ENCODE peak calls at places on chromosomes 6 and 20, in seven cellular contexts. J is K562, P is IMR-90, Y is GM23338, C is fibroblast of lung, H is PC-9, R is neural progenitor cell. L is an unnamed sample.
A peak's percentile ranks its signal among the peaks of the same experiment; 100 is the strongest.

GRCh38 chr6:18237167-18237566 is 27.2 kb downstream of the DEK start:
- DNase-seq in J (no peak), Y (no peak), C (no peak), H (no peak), P (no peak), R (no peak), L (no peak)

GRCh38 chr6:52616271-52616670 is 39.4 kb upstream of the TRAM2 start:
- DNase-seq in Y (no peak), J (no peak), R (no peak), H (no peak), C (peak; percentile 70), P (no peak), L (no peak)

GRCh38 chr20:37251836-37252477 is 9.7 kb downstream of the GHRH start:
- DNase-seq in J (no peak), Y (peak; percentile 66), C (no peak), H (no peak), R (peak; percentile 91), P (no peak), L (no peak)

GRCh38 chr6:111480988-111481830 is 1.8 kb downstream of the REV3L start:
- DNase-seq in J (no peak), P (peak; percentile 30), Y (no peak), H (no peak), C (peak; percentile 39), R (no peak), L (no peak)

GRCh38 chr6:135586844-135587243 is 89.3 kb upstream of the AHI1 start:
- DNase-seq in R (no peak), Y (no peak), J (no peak), H (no peak), C (peak; percentile 95), P (peak; percentile 47), L (no peak)

GRCh38 chr6:187252-187840 is 104.9 kb upstream of the DUSP22 start:
- DNase-seq in C (no peak), R (peak; percentile 13), P (no peak), H (no peak), Y (no peak), J (no peak), L (no peak)

GRCh38 chr20:56628873-56629463 is at the start of gene TFAP2C:
- DNase-seq in J (peak; percentile 89), R (peak; percentile 82), H (peak; percentile 92), Y (peak; percentile 85), C (peak; percentile 52), P (no peak), L (no peak)

GRCh38 chr20:39259010-39259803 is 297.1 kb downstream of the DHX35 start:
- DNase-seq in R (no peak), P (no peak), C (no peak), Y (no peak), H (no peak), J (no peak), L (peak; percentile 80)

GRCh38 chr6:168157272-168158007 is 78.4 kb upstream of the FRMD1 start:
- DNase-seq in H (no peak), J (no peak), C (peak; percentile 89), Y (peak; percentile 35), R (peak; percentile 36), P (peak; percentile 78), L (no peak)

GRCh38 chr6:99467509-99468106 is 42.5 kb upstream of the PNISR start:
- DNase-seq in R (peak; percentile 34), P (peak; percentile 32), Y (peak; percentile 47), H (no peak), J (peak; percentile 23), C (peak; percentile 10), L (no peak)

GRCh38 chr20:54534101-54534500 is 58.7 kb downstream of the DOK5 start:
- DNase-seq in Y (no peak), J (no peak), C (no peak), R (no peak), H (no peak), P (no peak), L (no peak)

GRCh38 chr6:33104893-33105292 is 29.1 kb downstream of the HLA-DPB1 start:
- DNase-seq in Y (no peak), R (no peak), P (no peak), C (no peak), H (no peak), J (no peak), L (no peak)

GRCh38 chr20:53829086-53829703 is 235.6 kb upstream of the ZNF217 start:
- DNase-seq in R (no peak), Y (no peak), C (peak; percentile 97), H (peak; percentile 48), J (peak; percentile 36), P (peak; percentile 97), L (no peak)

GRCh38 chr20:18983796-18984195 is 170.2 kb downstream of the SCP2D1 start:
- DNase-seq in J (no peak), H (no peak), C (no peak), R (no peak), Y (no peak), P (no peak), L (no peak)

GRCh38 chr6:99132026-99132425 is 184.3 kb upstream of the FBXL4 start:
- DNase-seq in P (no peak), J (no peak), C (peak; percentile 57), Y (no peak), R (no peak), H (no peak), L (no peak)

GRCh38 chr6:163756079-163756478 is 341.6 kb downstream of the QKI start:
- DNase-seq in R (no peak), C (no peak), P (peak; percentile 21), J (no peak), Y (no peak), H (no peak), L (no peak)

GRCh38 chr20:37323985-37324384 is 22.0 kb upstream of the SRC start:
- DNase-seq in Y (no peak), C (peak; percentile 88), R (no peak), J (no peak), P (peak; percentile 92), H (no peak), L (no peak)

GRCh38 chr6:5994234-5994998 is 12.3 kb downstream of the NRN1 start:
- DNase-seq in P (no peak), J (no peak), C (no peak), Y (peak; percentile 70), R (peak; percentile 50), H (no peak), L (no peak)

GRCh38 chr6:150269857-150270223 is 99.0 kb upstream of the IYD start:
- DNase-seq in J (peak; percentile 81), P (peak; percentile 36), R (no peak), Y (no peak), H (peak; percentile 58), C (peak; percentile 96), L (no peak)

GRCh38 chr6:118876814-118877213 is 17.1 kb upstream of the ASF1A start:
- DNase-seq in P (peak; percentile 85), C (peak; percentile 83), R (no peak), Y (no peak), H (no peak), J (no peak), L (no peak)

GRCh38 chr20:62829231-62830230 is 12.7 kb downstream of the COL9A3 start:
- DNase-seq in J (no peak), R (no peak), C (no peak), Y (no peak), H (no peak), P (no peak), L (no peak)

GRCh38 chr6:138226701-138227315 is 8.5 kb upstream of the PBOV1 start:
- DNase-seq in R (no peak), J (no peak), H (no peak), Y (no peak), P (no peak), C (no peak), L (no peak)

GRCh38 chr20:15900443-15900842 is 672.8 kb downstream of the KIF16B start:
- DNase-seq in Y (no peak), C (peak; percentile 5), J (no peak), H (no peak), R (no peak), P (no peak), L (no peak)

DNA sequence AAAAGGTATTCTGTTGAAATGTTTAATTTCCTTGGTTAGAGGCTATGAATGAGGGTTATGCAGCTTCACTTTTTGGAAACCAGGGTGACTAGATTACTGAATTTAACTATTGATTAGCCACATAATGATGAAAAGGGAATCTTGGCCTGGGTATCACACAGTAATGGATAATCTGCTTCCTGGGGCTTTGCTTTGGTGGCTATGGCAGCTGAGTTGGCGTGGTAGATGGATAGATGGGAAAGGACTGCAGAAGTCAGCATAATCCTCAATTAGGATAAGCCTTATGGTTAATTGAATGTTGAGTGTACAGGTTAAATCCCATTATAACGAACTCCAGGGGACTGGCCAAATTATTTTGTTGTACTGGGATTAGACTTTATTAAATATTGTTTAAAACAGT is 5.2 kb downstream of the NCOA3 start:
- DNase-seq in J (no peak), H (no peak), P (no peak), C (no peak), R (peak; percentile 63), Y (no peak), L (no peak)
- H3K27ac ChIP-seq in J (no peak overlapping the region), H (peak overlapping the region; percentile 20), P (no peak overlapping the region), C (no peak overlapping the region), R (peak overlapping the region; percentile 87), Y (peak overlapping the region; percentile 35), L (no peak overlapping the region)

GRCh38 chr6:31037692-31038091 is 27.4 kb downstream of the MUC22 start:
- DNase-seq in Y (no peak), R (no peak), H (no peak), P (peak; percentile 76), J (no peak), C (peak; percentile 84), L (no peak)

GRCh38 chr6:31038559-31038958 is 28.3 kb downstream of the MUC22 start:
- DNase-seq in P (no peak), Y (no peak), R (no peak), H (no peak), C (no peak), J (no peak), L (no peak)

GRCh38 chr6:31048090-31048489 is 37.8 kb downstream of the MUC22 start:
- DNase-seq in J (no peak), Y (no peak), R (no peak), P (no peak), H (no peak), C (no peak), L (no peak)

GRCh38 chr6:31041372-31041974 is 31.2 kb downstream of the MUC22 start:
- DNase-seq in Y (no peak), P (no peak), R (peak; percentile 9), H (no peak), C (no peak), J (no peak), L (no peak)

GRCh38 chr6:31042801-31043200 is 32.5 kb downstream of the MUC22 start:
- DNase-seq in P (peak; percentile 50), J (peak; percentile 54), Y (peak; percentile 88), H (peak; percentile 61), C (peak; percentile 45), R (peak; percentile 71), L (no peak)
- H2AFZ ChIP-seq in P (no peak overlapping the region), J (no peak overlapping the region), Y (peak overlapping the region; percentile 1), H (no peak overlapping the region), C (peak overlapping the region; percentile 57), R (peak overlapping the region; percentile 40), L (no peak overlapping the region)

GRCh38 chr20:10308652-10309051 is 90.0 kb downstream of the SNAP25 start:
- DNase-seq in P (no peak), H (no peak), R (no peak), C (no peak), J (no peak), Y (no peak), L (no peak)
- H3K27ac ChIP-seq in P (peak overlapping the region; percentile 96), H (no peak overlapping the region), R (no peak overlapping the region), C (peak overlapping the region; percentile 76), J (no peak overlapping the region), Y (no peak overlapping the region), L (no peak overlapping the region)

DNA sequence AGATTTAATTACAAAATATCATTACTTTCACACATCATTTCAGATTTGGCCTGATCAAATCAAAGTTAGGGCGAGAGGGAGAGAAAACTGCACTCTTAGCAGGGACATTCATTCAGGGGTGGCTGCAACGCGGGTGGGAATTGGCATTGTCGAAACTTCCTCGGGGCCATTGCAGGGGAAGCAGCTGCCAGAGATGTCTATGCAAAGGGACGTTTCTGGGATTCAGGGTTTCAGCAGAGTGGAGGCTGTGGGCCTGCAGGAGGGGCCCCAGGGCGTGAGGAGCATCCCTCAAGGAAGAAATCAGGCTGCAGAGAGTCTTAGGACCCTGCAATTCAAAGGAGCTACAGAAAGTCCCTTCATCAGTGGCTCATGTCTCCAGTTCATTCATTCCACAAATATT is 76.4 kb upstream of the TOP1 start:
- DNase-seq in H (no peak), C (no peak), Y (peak; percentile 23), P (no peak), R (no peak), J (no peak), L (no peak)
- H2AFZ ChIP-seq in H (no peak overlapping the region), C (no peak overlapping the region), Y (peak overlapping the region; percentile 35), P (no peak overlapping the region), R (no peak overlapping the region), J (no peak overlapping the region), L (no peak overlapping the region)